ENCODE peak calls at places on chromosome 2, in four cellular contexts. P, M, Y and X are unnamed samples.

GRCh38 chr2:168320267-168320666 is 72.9 kb upstream of the STK39 start:
- DNase-seq in P (no peak), M (no peak), Y (no peak), X (no peak)

GRCh38 chr2:172103471-172104292 is 982 bp upstream of the DLX2 start:
- DNase-seq in P (peak; percentile 77), M (peak; percentile 83), Y (peak; percentile 92), X (peak; percentile 86)

GRCh38 chr2:16171425-16171920 is 231.1 kb downstream of the MYCN start:
- DNase-seq in P (no peak), M (no peak), Y (no peak), X (no peak)

GRCh38 chr2:126687086-126687485 is 31.1 kb downstream of the GYPC start:
- DNase-seq in P (no peak), M (no peak), Y (no peak), X (no peak)

GRCh38 chr2:135030826-135031225 is 16.4 kb downstream of the MAP3K19 start:
- DNase-seq in P (no peak), M (peak; percentile 41), Y (peak; percentile 19), X (peak; percentile 35)

GRCh38 chr2:77566131-77566530 is 44.0 kb upstream of the LRRTM4 start:
- DNase-seq in P (no peak), M (no peak), Y (no peak), X (no peak)

GRCh38 chr2:173999272-173999671 is 34.1 kb upstream of the SP3 start:
- DNase-seq in P (no peak), M (no peak), Y (no peak), X (no peak)

GRCh38 chr2:86243272-86243671 is 44.0 kb downstream of the MRPL35 start:
- DNase-seq in P (no peak), M (no peak), Y (no peak), X (no peak)

GRCh38 chr2:46814160-46814559 is 101.4 kb downstream of the MCFD2 start:
- DNase-seq in P (no peak), M (no peak), Y (no peak), X (peak; percentile 95)

GRCh38 chr2:185583058-185583816 is 155.4 kb upstream of the FSIP2 start:
- DNase-seq in P (peak; percentile 18), M (peak; percentile 34), Y (no peak), X (no peak)

GRCh38 chr2:127100261-127101047 is 6.5 kb downstream of the BIN1 start:
- DNase-seq in P (peak; percentile 61), M (peak; percentile 79), Y (peak; percentile 32), X (no peak)

GRCh38 chr2:145909781-145910180 is 1389.9 kb upstream of the ZEB2 start:
- DNase-seq in P (no peak), M (peak; percentile 21), Y (no peak), X (no peak)

GRCh38 chr2:172672999-172673726 is 62.5 kb upstream of the RAPGEF4 start:
- DNase-seq in P (no peak), M (no peak), Y (no peak), X (peak; percentile 50)

GRCh38 chr2:121090088-121090715 is 194.8 kb downstream of the TFCP2L1 start:
- DNase-seq in P (no peak), M (no peak), Y (no peak), X (no peak)

GRCh38 chr2:238863231-238863630 is 15.3 kb downstream of the TWIST2 start:
- DNase-seq in P (no peak), M (no peak), Y (no peak), X (no peak)

GRCh38 chr2:77746780-77747179 is 224.6 kb upstream of the LRRTM4 start:
- DNase-seq in P (no peak), M (peak; percentile 47), Y (no peak), X (no peak)

GRCh38 chr2:97759727-97760407 is 46.5 kb downstream of the ZAP70 start:
- DNase-seq in P (no peak), M (no peak), Y (no peak), X (no peak)

GRCh38 chr2:202817771-202818170 is 53.8 kb downstream of the ICA1L start:
- DNase-seq in P (no peak), M (no peak), Y (no peak), X (no peak)

GRCh38 chr2:12742891-12743290 is 26.2 kb downstream of the TRIB2 start:
- DNase-seq in P (no peak), M (no peak), Y (no peak), X (no peak)

GRCh38 chr2:86105969-86106945 is at the start of gene PTCD3:
- DNase-seq in P (peak; percentile 93), M (peak; percentile 96), Y (peak; percentile 91), X (peak; percentile 97)

GRCh38 chr2:143428700-143429099 is 299.5 kb downstream of the ARHGAP15 start:
- DNase-seq in P (no peak), M (no peak), Y (no peak), X (no peak)

GRCh38 chr2:18117592-18117991 is 239.1 kb downstream of the KCNS3 start:
- DNase-seq in P (no peak), M (peak; percentile 35), Y (no peak), X (peak; percentile 26)
- TF ChIP-seq MYC in P (no peak), M (no peak), Y (no peak), X (no peak)

DNA sequence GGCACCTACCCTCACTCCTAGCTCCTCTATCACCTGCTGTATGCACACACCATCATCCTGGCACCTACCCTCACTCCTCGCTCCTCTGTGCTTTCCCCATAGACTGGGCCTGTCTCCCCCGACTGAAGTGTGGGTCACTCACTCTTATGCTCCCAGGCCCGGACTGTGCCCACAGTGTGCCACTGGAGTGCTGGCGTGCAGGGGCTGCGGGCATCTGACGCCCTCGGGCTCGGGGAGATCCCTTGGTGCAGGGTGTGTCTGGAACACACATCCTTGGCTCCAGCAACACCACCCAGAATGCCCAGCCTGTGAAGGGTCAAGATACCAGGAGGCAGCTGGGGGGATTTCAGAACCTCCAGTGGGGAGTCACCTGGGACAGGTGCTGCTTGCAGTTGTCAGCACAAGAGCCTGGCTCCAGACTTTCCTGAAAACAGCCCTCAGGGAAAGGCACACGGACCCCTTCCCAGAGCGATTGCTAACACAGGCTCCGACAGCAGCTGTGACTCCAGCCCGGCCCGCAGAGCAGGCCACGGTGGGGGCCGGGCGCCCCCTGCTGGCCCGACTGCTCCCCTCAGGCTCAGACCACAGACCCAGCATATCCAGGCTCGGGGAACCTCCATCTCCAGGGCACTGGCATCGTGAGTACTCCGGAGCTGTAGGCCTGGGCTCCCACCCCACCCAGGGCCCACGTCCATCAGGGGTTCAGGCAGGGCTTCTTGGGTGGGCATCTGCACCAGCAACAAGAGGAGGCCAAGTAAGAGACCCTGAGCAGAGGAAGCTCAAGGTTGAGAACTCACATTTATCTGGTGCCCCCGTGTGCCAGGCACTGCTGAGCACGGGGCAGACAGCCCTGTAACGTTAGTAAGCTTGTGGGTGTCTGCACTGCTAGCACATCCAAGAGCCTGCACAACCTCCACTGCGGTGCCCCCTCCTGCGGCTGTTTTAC is 8.6 kb downstream of the HS1BP3 start:
- DNase-seq in P (peak; percentile 95), M (peak; percentile 64), Y (peak; percentile 85), X (peak; percentile 76)
- TF ChIP-seq JUN in P (no peak), M (no peak), Y (no peak), X (no peak)

DNA sequence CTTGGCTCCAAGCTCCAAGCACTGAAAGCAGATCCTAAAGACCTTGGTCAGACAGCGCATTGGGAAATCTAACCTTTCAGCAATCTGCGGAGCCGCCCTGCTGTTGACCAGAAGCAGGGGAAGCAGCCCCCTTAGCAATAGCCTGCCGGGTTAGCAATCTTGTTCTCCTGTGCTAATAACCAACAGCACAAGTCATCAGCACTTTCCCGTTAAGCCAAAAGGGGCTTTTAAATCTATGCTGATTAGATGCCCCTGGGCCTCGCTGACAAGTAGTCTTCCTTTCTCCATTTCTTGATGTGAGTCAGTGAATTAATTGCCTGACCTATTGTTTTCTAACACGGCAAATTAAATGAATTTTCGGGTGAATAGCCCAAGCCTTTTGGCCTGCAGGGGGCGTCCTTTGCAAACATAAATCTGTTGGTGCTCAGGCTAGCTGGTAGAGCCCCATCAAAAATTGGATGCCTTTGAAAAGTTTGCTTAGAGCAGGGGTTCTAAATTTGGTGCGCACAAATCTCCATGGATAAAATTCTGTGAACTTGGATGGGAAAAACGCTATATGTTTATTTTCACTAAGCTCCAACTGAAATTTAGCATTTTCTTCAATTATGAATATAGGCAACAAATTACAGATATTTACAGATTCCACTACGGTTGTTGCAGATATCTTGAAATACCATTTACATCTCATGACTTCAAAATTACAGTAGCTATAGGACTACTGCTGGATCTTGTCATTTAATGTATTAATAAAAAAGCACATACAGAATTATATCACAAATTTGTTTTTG is 24.7 kb downstream of the MAIP1 start:
- DNase-seq in P (peak; percentile 41), M (peak; percentile 67), Y (peak; percentile 46), X (peak; percentile 91)
- H3K4me3 ChIP-seq in P (no peak overlapping the region), M (peak overlapping the region; percentile 34), Y (no peak overlapping the region), X (peak overlapping the region; percentile 9)

GRCh38 chr2:3305952-3306351 is 71.7 kb downstream of the EIPR1 start:
- DNase-seq in P (no peak), M (no peak), Y (no peak), X (no peak)

GRCh38 chr2:3302751-3303582 is 74.7 kb downstream of the EIPR1 start:
- DNase-seq in P (no peak), M (peak; percentile 46), Y (no peak), X (no peak)

GRCh38 chr2:3305431-3305830 is 72.2 kb downstream of the EIPR1 start:
- DNase-seq in P (no peak), M (no peak), Y (no peak), X (no peak)

GRCh38 chr2:3302421-3302750 is 75.2 kb downstream of the EIPR1 start:
- DNase-seq in P (no peak), M (no peak), Y (no peak), X (no peak)

GRCh38 chr2:3303583-3304406 is 73.8 kb downstream of the EIPR1 start:
- DNase-seq in P (peak; percentile 93), M (peak; percentile 73), Y (peak; percentile 86), X (peak; percentile 85)
- TF ChIP-seq MYC in P (peak; percentile 65), M (peak; percentile 76), Y (no peak), X (peak; percentile 78)

DNA sequence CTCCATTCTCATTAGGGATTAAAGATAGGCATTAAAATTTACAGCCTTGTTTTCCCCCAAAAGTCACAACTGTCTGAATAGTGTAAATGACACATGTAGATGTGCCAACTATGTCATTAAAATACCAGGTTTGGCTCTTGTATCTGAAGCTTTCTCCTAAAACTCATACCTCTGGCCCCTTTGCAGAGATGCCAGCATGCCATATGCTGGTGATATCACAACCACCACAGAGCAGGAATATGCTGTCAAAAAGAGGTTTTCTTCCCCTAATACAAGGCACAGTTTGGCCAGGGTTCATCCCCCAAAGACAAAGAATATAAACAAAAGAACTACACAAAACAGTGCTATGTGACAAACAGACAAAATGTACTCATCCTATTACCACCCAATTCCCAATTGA is 65.4 kb downstream of the REV1 start:
- DNase-seq in P (no peak), M (no peak), Y (no peak), X (no peak)
- TF ChIP-seq JUN in P (no peak), M (no peak), Y (no peak), X (no peak)

DNA sequence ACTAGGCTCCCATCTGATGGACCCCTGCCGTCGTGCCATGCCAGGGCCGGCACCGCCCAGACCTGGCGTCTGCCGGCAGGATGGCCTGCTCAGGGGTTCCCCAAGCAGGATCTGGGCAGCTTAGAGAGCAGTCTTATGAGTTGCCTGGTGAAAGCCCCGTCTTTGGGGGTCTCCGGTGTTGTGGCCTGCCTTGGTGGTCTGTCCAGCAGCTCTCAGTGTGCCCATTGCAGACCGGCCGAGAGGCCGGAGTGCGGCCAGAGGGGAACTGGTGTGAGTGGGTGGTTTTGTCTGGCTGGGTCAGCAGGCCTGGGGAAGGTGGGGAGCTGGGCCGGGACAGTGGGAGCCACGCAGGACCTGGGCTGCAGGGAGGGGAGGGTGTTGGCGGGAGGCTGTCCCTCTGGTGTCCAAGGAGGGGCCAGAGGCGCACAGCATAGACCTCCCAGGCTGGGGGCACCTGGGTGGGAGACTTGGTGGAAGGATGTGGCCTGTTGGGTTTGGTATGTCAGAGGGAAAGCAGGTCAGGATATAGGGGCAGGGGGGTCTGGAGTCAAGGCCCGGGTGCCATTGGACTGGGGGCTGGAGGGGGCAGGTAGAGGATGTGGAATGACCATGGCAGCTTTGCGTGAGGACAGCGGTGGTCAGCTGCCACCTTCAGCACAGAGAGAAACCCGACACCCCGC is 16.5 kb downstream of the GPC1 start:
- DNase-seq in P (no peak), M (no peak), Y (no peak), X (no peak)
- H3K4me3 ChIP-seq in P (peak overlapping the region; percentile 70), M (peak overlapping the region; percentile 75), Y (peak overlapping the region; percentile 16), X (peak overlapping the region; percentile 40)